ENCODE peak calls at places on chromosome 22, in five cellular contexts. A is Peyer's patch, W is testis, C is body of pancreas, F is A549. P is an unnamed sample.

GRCh38 chr22:37043828-37044538 is 7.6 kb upstream of the KCTD17 start:
- DNase-seq in A (peak; percentile 90), W (peak; percentile 78), C (peak; percentile 91), F (peak; percentile 82), P (peak; percentile 53)

GRCh38 chr22:19983701-19984100 is 32.9 kb downstream of the ARVCF start:
- DNase-seq in A (no peak), W (no peak), C (no peak), F (no peak), P (no peak)

GRCh38 chr22:34015642-34016041 is 95.4 kb upstream of the LARGE1 start:
- DNase-seq in A (no peak), W (no peak), C (no peak), F (no peak), P (no peak)

GRCh38 chr22:22609271-22609670 is 35.1 kb upstream of the GGTLC2 start:
- DNase-seq in A (no peak), W (no peak), C (no peak), F (no peak), P (no peak)

GRCh38 chr22:22655452-22656108 is 11.2 kb downstream of the GGTLC2 start:
- DNase-seq in A (no peak), W (no peak), C (no peak), F (no peak), P (no peak)

GRCh38 chr22:26168199-26168915 is 905 bp upstream of the SEZ6L start:
- DNase-seq in A (no peak), W (no peak), C (no peak), F (no peak), P (no peak)

GRCh38 chr22:24989541-24989951 is 37.0 kb downstream of the KIAA1671 start:
- DNase-seq in A (no peak), W (peak; percentile 49), C (no peak), F (no peak), P (peak; percentile 60)

GRCh38 chr22:33865996-33866395 is 54.3 kb downstream of the LARGE1 start:
- DNase-seq in A (no peak), W (no peak), C (no peak), F (no peak), P (no peak)

GRCh38 chr22:37018815-37019308 is 385 bp downstream of the TST start:
- DNase-seq in A (peak; percentile 84), W (peak; percentile 80), C (peak; percentile 53), F (peak; percentile 21), P (peak; percentile 87)

GRCh38 chr22:45200862-45201511 is 37.3 kb downstream of the NUP50 start:
- DNase-seq in A (no peak), W (no peak), C (no peak), F (no peak), P (no peak)

GRCh38 chr22:27799334-27800249 is 2.0 kb downstream of the MN1 start:
- DNase-seq in A (no peak), W (no peak), C (no peak), F (no peak), P (peak; percentile 71)

GRCh38 chr22:50119768-50120251 is 30.0 kb downstream of the MOV10L1 start:
- DNase-seq in A (no peak), W (no peak), C (no peak), F (no peak), P (peak; percentile 52)

GRCh38 chr22:50118129-50118528 is 28.3 kb downstream of the MOV10L1 start:
- DNase-seq in A (no peak), W (no peak), C (no peak), F (no peak), P (no peak)

GRCh38 chr22:50119169-50119767 is 29.5 kb downstream of the MOV10L1 start:
- DNase-seq in A (no peak), W (no peak), C (no peak), F (no peak), P (peak; percentile 46)

GRCh38 chr22:50117168-50117762 is 27.5 kb downstream of the MOV10L1 start:
- DNase-seq in A (no peak), W (no peak), C (no peak), F (no peak), P (no peak)

GRCh38 chr22:50118557-50119168 is 28.9 kb downstream of the MOV10L1 start:
- DNase-seq in A (no peak), W (peak; percentile 53), C (peak; percentile 18), F (peak; percentile 62), P (peak; percentile 90)
- TF ChIP-seq POLR2A in A (no peak), W (no peak), C (no peak), F (no peak), P (no peak)

GRCh38 chr22:42416671-42417230 is 15.5 kb downstream of the NFAM1 start:
- DNase-seq in A (no peak), W (no peak), C (no peak), F (no peak), P (no peak)
- H3K4me1 ChIP-seq in A (no peaks in the 10 kb centered on the region), W (no peaks in the 10 kb centered on the region), C (no peaks in the 10 kb centered on the region), F (no peaks in the 10 kb centered on the region), P (no peaks in the 10 kb centered on the region)

DNA sequence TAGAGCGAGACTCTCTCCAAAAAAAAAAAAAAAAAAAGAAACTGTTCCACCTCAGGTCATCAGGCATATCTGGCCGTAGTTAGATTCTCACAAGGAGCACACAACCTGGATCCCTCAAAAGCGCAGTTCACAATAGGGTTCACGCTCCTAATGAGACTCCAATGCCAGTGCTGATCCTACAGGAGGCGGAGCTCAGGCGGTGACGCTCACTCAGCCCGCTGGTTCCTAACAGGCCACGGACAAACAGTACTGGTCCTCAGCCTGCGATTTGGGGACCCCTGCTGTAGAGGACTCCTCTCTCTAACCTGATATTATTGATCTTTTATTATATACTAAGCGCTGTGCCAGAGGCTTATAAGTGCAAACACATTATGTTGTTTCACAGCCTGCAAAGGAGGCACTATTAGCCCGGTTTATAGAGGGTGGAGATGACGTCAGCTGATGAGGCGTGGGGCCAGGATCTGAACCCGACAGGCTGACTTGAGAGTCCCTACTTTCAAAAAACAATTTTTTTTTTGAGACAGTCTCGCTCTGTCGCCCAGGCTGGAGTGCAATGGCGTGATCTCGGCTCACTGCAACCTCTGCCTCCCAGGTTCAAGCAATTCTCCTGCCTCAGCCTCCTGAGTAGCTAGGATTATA is 4.9 kb upstream of the MAFF start:
- DNase-seq in A (no peak), W (no peak), C (no peak), F (no peak), P (no peak)
- TF ChIP-seq POLR2A in A (no peak), W (no peak), C (no peak), F (no peak), P (no peak)

DNA sequence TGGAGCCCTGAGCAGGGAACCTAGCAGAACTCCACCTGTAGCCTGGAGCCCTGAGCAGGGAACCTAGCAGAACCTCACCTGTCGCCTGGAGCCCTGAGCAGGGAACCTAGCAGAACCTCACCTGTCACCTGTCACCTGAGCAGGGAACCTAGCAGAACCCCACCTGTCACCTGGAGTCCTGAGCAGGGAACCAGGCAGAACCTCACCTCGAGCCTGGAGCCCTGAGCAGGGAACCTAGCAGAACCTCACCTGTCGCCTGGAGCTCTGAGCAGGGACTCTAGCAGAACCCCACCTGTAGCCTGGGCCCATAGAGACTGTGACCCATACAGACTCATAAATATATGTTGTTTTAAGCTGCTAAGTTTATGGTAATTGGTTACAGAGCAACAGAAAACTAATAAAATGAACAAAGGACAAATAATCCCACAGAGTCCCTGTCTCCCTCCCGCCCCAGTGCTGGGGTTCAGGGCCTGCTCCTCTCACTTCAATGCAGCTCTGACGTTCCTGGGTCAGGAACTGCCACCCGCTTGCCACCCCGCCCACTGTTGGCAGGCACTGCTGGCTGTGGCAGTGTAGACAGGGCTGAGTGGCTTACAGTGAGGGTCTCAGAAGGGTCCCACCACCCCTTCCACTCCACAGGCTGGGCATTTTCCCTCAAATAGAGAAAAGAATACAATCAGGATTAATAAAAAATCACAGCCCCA is 259.1 kb downstream of the TBC1D22A start:
- DNase-seq in A (no peak), W (no peak), C (no peak), F (no peak), P (no peak)
- H3K4me1 ChIP-seq in A (no peaks in the 10 kb centered on the region), W (peaks cover 7% of the 10 kb centered on the region), C (no peaks in the 10 kb centered on the region), F (no peaks in the 10 kb centered on the region), P (peaks cover 4% of the 10 kb centered on the region)